ENCODE peak calls at places on chromosomes 2 and 18, in six cellular contexts. Z is PC-3, M is HepG2, H is heart left ventricle, T is upper lobe of right lung, X is transverse colon. I is an unnamed sample.
A peak's percentile ranks its signal among the peaks of the same experiment; 100 is the strongest.

GRCh38 chr2:240449764-240450531 is 14.5 kb downstream of the GPC1 start:
- DNase-seq in H (peak; percentile 37), M (no peak), T (no peak), X (no peak), Z (no peak), I (no peak)

GRCh38 chr2:236568068-236568921 is 1.3 kb upstream of the ACKR3 start:
- DNase-seq in X (peak; percentile 39), Z (no peak), T (peak; percentile 73), H (peak; percentile 77), M (no peak), I (no peak)

GRCh38 chr18:9017170-9017899 is 85.2 kb upstream of the NDUFV2 start:
- DNase-seq in T (peak; percentile 68), M (peak; percentile 20), H (peak; percentile 80), X (peak; percentile 68), Z (peak; percentile 97), I (peak; percentile 83)

GRCh38 chr2:85826990-85827878 is 61.6 kb downstream of the ST3GAL5 start:
- DNase-seq in M (peak; percentile 48), Z (peak; percentile 73), T (peak; percentile 87), H (peak; percentile 77), X (peak; percentile 79), I (peak; percentile 79)

GRCh38 chr2:130845507-130846085 is 8.9 kb downstream of the ARHGEF4 start:
- DNase-seq in X (no peak), M (no peak), H (no peak), Z (peak; percentile 53), T (no peak), I (no peak)

GRCh38 chr18:23825978-23826405 is 136.7 kb downstream of the LAMA3 start:
- DNase-seq in T (no peak), H (peak; percentile 78), M (no peak), Z (peak; percentile 37), X (peak; percentile 22), I (peak; percentile 87)

GRCh38 chr2:32249731-32250236 is 14.9 kb downstream of the NLRC4 start:
- DNase-seq in Z (no peak), M (no peak), H (no peak), T (no peak), X (no peak), I (no peak)

GRCh38 chr2:182866461-182867369 is at the start of gene FRZB:
- DNase-seq in T (peak; percentile 70), M (peak; percentile 28), Z (peak; percentile 16), X (peak; percentile 32), H (peak; percentile 84), I (peak; percentile 74)

GRCh38 chr18:46657115-46657955 is at the start of gene LOXHD1:
- DNase-seq in T (no peak), X (no peak), Z (no peak), M (no peak), H (no peak), I (no peak)

GRCh38 chr2:121237980-121238665 is 46.9 kb downstream of the TFCP2L1 start:
- DNase-seq in T (peak; percentile 52), X (no peak), H (no peak), M (no peak), Z (peak; percentile 2), I (no peak)

GRCh38 chr2:116061023-116061422 is 1618.6 kb downstream of the DPP10 start:
- DNase-seq in T (no peak), Z (no peak), X (no peak), H (no peak), M (no peak), I (no peak)

GRCh38 chr2:15186118-15186517 is 375.0 kb downstream of the NBAS start:
- DNase-seq in H (no peak), X (no peak), Z (no peak), M (no peak), T (no peak), I (no peak)

GRCh38 chr2:121828281-121828731 is 72.9 kb downstream of the TSN start:
- DNase-seq in X (no peak), T (no peak), H (no peak), M (no peak), Z (no peak), I (no peak)

GRCh38 chr2:170070778-170071177 is 107.2 kb upstream of the MYO3B start:
- DNase-seq in X (no peak), Z (no peak), M (no peak), T (no peak), H (no peak), I (no peak)

DNA sequence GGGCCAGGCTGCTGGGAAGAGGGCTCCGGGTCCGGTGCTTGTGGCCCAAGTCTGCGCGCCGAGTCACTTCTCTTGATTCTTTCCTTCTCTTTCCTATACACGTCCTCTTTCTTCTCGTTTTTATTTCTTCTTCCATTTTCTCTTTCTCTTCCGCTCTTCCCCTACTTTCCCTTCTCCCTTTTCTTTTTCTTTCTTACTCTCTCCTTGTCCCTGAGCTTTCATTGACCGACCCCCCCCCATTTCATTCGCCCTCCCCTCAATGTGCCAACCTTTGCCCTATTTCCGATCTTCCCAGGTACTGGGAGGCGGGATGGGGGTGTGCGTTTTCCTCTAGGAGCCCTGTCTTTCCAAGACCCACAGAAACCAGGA is 1.8 kb downstream of the ONECUT2 start:
- DNase-seq in Z (no peak), X (no peak), H (no peak), T (no peak), M (no peak), I (no peak)
- H3K27ac ChIP-seq in Z (no peak overlapping the region), X (no peak overlapping the region), H (no peak overlapping the region), T (no peak overlapping the region), M (peak overlapping the region; percentile 17), I (no peak overlapping the region)

GRCh38 chr2:203240491-203240890 is 1.7 kb downstream of the CYP20A1 start:
- DNase-seq in X (no peak), H (no peak), T (no peak), M (no peak), Z (no peak), I (no peak)

GRCh38 chr2:203242518-203242917 is 3.7 kb downstream of the CYP20A1 start:
- DNase-seq in X (no peak), T (no peak), H (no peak), M (no peak), Z (no peak), I (no peak)

GRCh38 chr2:203238711-203239526 is at the start of gene CYP20A1:
- DNase-seq in T (peak; percentile 99), H (peak; percentile 98), Z (peak; percentile 96), X (peak; percentile 97), M (peak; percentile 93), I (peak; percentile 94)

GRCh38 chr2:203238329-203238710 is 498 bp upstream of the CYP20A1 start:
- DNase-seq in H (no peak), Z (no peak), T (no peak), M (no peak), X (no peak), I (no peak)

GRCh38 chr2:203237501-203238238 is 1.1 kb upstream of the CYP20A1 start:
- DNase-seq in T (no peak), X (no peak), H (no peak), M (no peak), Z (no peak), I (no peak)
- H3K4me3 ChIP-seq in T (peak overlapping the region; percentile 82), X (no peak overlapping the region), H (peak overlapping the region; percentile 66), M (peak overlapping the region; percentile 79), Z (peak overlapping the region; percentile 95), I (no peak overlapping the region)

GRCh38 chr18:69353023-69353422 is 47.7 kb upstream of the DOK6 start:
- DNase-seq in X (no peak), Z (no peak), M (peak; percentile 84), H (no peak), T (no peak), I (no peak)

GRCh38 chr18:69357590-69357989 is 43.1 kb upstream of the DOK6 start:
- DNase-seq in T (no peak), M (no peak), H (no peak), Z (no peak), X (no peak), I (no peak)

DNA sequence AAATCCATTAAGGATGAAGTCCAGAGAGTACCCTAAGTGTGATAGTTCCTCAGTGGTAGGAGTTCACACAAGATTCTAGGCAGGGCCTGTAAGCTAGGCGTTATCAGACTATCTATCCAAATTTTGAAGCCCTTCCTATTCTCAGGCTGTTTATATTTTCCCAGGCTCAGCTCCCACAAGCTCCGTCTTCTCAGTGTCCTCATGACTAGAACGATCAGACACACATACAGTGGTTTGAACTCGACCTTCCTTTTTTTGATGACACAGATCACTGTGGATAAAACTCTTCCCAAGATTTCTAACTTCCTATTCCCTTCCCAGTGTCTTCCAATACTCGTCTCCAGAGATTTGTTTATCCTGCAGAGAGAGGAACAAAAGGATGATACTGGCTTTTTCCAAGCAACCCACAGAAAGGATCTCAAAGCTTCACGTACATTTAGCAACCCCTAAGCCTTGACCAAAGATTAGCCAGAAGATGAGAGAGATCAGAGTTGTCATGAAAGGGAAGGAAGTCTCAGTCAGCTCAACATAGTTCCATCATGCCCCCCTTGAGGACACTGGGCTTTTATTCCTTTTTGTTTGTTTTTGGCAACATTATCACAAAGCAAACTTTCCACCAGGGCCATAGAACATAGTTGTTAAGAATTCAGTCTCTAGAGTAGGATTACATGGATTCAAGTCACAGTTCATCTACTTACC is 42.3 kb upstream of the DOK6 start:
- DNase-seq in H (no peak), X (no peak), Z (no peak), M (peak; percentile 99), T (no peak), I (no peak)
- H3K27ac ChIP-seq in H (peak overlapping the region; percentile 2), X (no peak overlapping the region), Z (no peak overlapping the region), M (peak overlapping the region; percentile 96), T (no peak overlapping the region), I (no peak overlapping the region)

GRCh38 chr2:176134978-176135575 is 5.6 kb downstream of the HOXD8 start:
- DNase-seq in M (peak; percentile 23), H (no peak), T (no peak), Z (peak; percentile 28), X (no peak), I (no peak)
- H3K4me3 ChIP-seq in M (no peak overlapping the region), H (no peak overlapping the region), T (no peak overlapping the region), Z (no peak overlapping the region), X (no peak overlapping the region), I (no peak overlapping the region)

GRCh38 chr18:57738078-57738477 is 65.0 kb downstream of the ATP8B1 start:
- DNase-seq in Z (no peak), X (no peak), T (no peak), M (peak; percentile 9), H (no peak), I (no peak)
- H3K27ac ChIP-seq in Z (peak overlapping the region; percentile 60), X (peak overlapping the region; percentile 60), T (no peak overlapping the region), M (peak overlapping the region; percentile 45), H (peak overlapping the region; percentile 28), I (peak overlapping the region; percentile 45)

GRCh38 chr2:68127358-68128242 is 30.1 kb upstream of the PNO1 start:
- DNase-seq in X (no peak), Z (no peak), M (no peak), T (no peak), H (no peak), I (no peak)

GRCh38 chr2:68124321-68124720 is 33.4 kb upstream of the PNO1 start:
- DNase-seq in T (no peak), M (no peak), H (no peak), Z (peak; percentile 19), X (no peak), I (no peak)

GRCh38 chr2:68122680-68122964 is 35.1 kb upstream of the PNO1 start:
- DNase-seq in M (no peak), X (no peak), Z (no peak), T (no peak), H (no peak), I (no peak)

GRCh38 chr2:68126561-68126960 is 31.1 kb upstream of the PNO1 start:
- DNase-seq in T (no peak), M (no peak), Z (no peak), H (no peak), X (no peak), I (no peak)

GRCh38 chr2:68125821-68126220 is 31.9 kb upstream of the PNO1 start:
- DNase-seq in H (no peak), M (no peak), T (no peak), X (no peak), Z (no peak), I (no peak)
- H3K4me3 ChIP-seq in H (no peak overlapping the region), M (no peak overlapping the region), T (no peak overlapping the region), X (no peak overlapping the region), Z (no peak overlapping the region), I (no peak overlapping the region)

I was measured in right atrium auricular region.